ENCODE peak calls at places on chromosome 16, in ten cellular contexts. X is A549; Y is skeletal muscle cell; R is esophagus squamous epithelium; C is effector memory CD4-positive, alpha-beta T cell; D is mucosa of descending colon; Z is AG04450; Q is lower lobe of right lung; P is fibroblast of lung; M is thoracic aorta. G is an unnamed sample.
A peak's percentile ranks its signal among the peaks of the same experiment; 100 is the strongest.

GRCh38 chr16:65532218-65532617 is 410.4 kb upstream of the CDH11 start:
- DNase-seq in R (no peak), P (no peak), C (no peak), M (no peak), Q (no peak), Z (no peak), Y (no peak), X (no peak), D (no peak), G (no peak)

GRCh38 chr16:5066511-5066910 is 755 bp upstream of the C16orf89 start:
- DNase-seq in P (no peak), Q (no peak), Z (no peak), R (no peak), D (no peak), M (no peak), C (no peak), Y (no peak), X (no peak), G (no peak)

GRCh38 chr16:77211880-77212735 is 12.9 kb downstream of the SYCE1L start:
- DNase-seq in D (peak; percentile 60), C (peak; percentile 50), M (no peak), P (peak; percentile 34), X (peak; percentile 86), Q (peak; percentile 71), Z (no peak), Y (no peak), R (no peak), G (no peak)

GRCh38 chr16:16083421-16084156 is 134.2 kb downstream of the ABCC1 start:
- DNase-seq in P (peak; percentile 40), X (peak; percentile 85), Y (no peak), D (no peak), C (no peak), Z (no peak), R (no peak), M (no peak), Q (no peak), G (peak; percentile 32)

GRCh38 chr16:11016993-11017392 is 72.6 kb downstream of the CLEC16A start:
- DNase-seq in D (peak; percentile 67), M (no peak), R (no peak), X (peak; percentile 56), Z (no peak), Q (peak; percentile 67), C (no peak), P (peak; percentile 75), Y (no peak), G (peak; percentile 84)

GRCh38 chr16:66278111-66278531 is 88.4 kb upstream of the CDH5 start:
- DNase-seq in Y (no peak), M (no peak), D (peak; percentile 40), R (no peak), Z (no peak), Q (peak; percentile 79), C (no peak), X (no peak), P (no peak), G (no peak)

GRCh38 chr16:641326-642188 is at the start of gene MCRIP2:
- DNase-seq in Y (no peak), Z (peak; percentile 41), X (peak; percentile 77), C (peak; percentile 32), M (no peak), D (peak; percentile 92), P (peak; percentile 58), R (no peak), Q (peak; percentile 93), G (peak; percentile 66)

GRCh38 chr16:63714876-63715275 is 1407.0 kb downstream of the CDH11 start:
- DNase-seq in X (no peak), M (no peak), D (no peak), Y (no peak), P (no peak), C (no peak), Z (no peak), Q (no peak), R (no peak), G (no peak)

GRCh38 chr16:49594706-49595534 is 221.3 kb downstream of the C16orf78 start:
- DNase-seq in Z (no peak), X (no peak), D (no peak), R (no peak), C (no peak), M (no peak), P (no peak), Q (no peak), Y (no peak), G (no peak)

GRCh38 chr16:54213322-54213721 is 73.3 kb downstream of the IRX3 start:
- DNase-seq in X (no peak), Z (no peak), R (no peak), P (no peak), Q (no peak), M (no peak), Y (no peak), D (no peak), C (no peak), G (no peak)

GRCh38 chr16:4404247-4404966 is 12.0 kb downstream of the CORO7 start:
- DNase-seq in X (peak; percentile 77), C (no peak), P (no peak), Q (peak; percentile 49), M (no peak), Y (no peak), Z (no peak), D (peak; percentile 51), R (no peak), G (no peak)

GRCh38 chr16:49969356-49970030 is 55.5 kb upstream of the CNEP1R1 start:
- DNase-seq in C (no peak), Y (no peak), D (no peak), R (no peak), M (no peak), P (peak; percentile 18), Z (no peak), X (no peak), Q (no peak), G (no peak)

GRCh38 chr16:83661656-83662055 is 146.1 kb upstream of the HSBP1 start:
- DNase-seq in R (no peak), C (no peak), Y (no peak), P (no peak), Q (no peak), M (no peak), X (no peak), D (no peak), Z (no peak), G (no peak)

GRCh38 chr16:88387941-88388627 is 5.3 kb downstream of the ZNF469 start:
- DNase-seq in M (no peak), R (no peak), P (peak; percentile 66), Q (peak; percentile 89), Z (no peak), C (no peak), Y (no peak), X (peak; percentile 87), D (peak; percentile 82), G (no peak)

GRCh38 chr16:85220125-85220839 is 108.0 kb upstream of the CIBAR2 start:
- DNase-seq in X (no peak), M (no peak), C (no peak), Q (peak; percentile 75), R (no peak), D (peak; percentile 45), Z (peak; percentile 77), Y (peak; percentile 64), P (peak; percentile 88), G (peak; percentile 88)
- H3K4me3 ChIP-seq in X (no peak overlapping the region), M (peak overlapping the region; percentile 69), C (no peak overlapping the region), Q (peak overlapping the region; percentile 37), R (peak overlapping the region; percentile 28), D (no peak overlapping the region), Z (peak overlapping the region; percentile 45), Y (peak overlapping the region; percentile 29), P (no peak overlapping the region), G (peak overlapping the region; percentile 45)

GRCh38 chr16:81945665-81946064 is 65.6 kb downstream of the SDR42E1 start:
- DNase-seq in D (no peak), Z (no peak), X (no peak), P (peak; percentile 86), C (no peak), R (no peak), Y (peak; percentile 14), Q (no peak), M (no peak), G (peak; percentile 31)

GRCh38 chr16:81939164-81940067 is 71.9 kb downstream of the SDR42E1 start:
- DNase-seq in Y (no peak), Z (no peak), P (no peak), M (no peak), D (no peak), C (no peak), R (no peak), X (peak; percentile 14), Q (no peak), G (no peak)

GRCh38 chr16:81937305-81938038 is 73.8 kb downstream of the SDR42E1 start:
- DNase-seq in M (no peak), Q (no peak), Y (no peak), P (peak; percentile 20), X (no peak), C (no peak), R (no peak), D (no peak), Z (no peak), G (no peak)

GRCh38 chr16:81938331-81939163 is 72.7 kb downstream of the SDR42E1 start:
- DNase-seq in D (no peak), Z (no peak), X (no peak), Y (no peak), C (no peak), M (no peak), R (no peak), Q (no peak), P (no peak), G (no peak)

DNA sequence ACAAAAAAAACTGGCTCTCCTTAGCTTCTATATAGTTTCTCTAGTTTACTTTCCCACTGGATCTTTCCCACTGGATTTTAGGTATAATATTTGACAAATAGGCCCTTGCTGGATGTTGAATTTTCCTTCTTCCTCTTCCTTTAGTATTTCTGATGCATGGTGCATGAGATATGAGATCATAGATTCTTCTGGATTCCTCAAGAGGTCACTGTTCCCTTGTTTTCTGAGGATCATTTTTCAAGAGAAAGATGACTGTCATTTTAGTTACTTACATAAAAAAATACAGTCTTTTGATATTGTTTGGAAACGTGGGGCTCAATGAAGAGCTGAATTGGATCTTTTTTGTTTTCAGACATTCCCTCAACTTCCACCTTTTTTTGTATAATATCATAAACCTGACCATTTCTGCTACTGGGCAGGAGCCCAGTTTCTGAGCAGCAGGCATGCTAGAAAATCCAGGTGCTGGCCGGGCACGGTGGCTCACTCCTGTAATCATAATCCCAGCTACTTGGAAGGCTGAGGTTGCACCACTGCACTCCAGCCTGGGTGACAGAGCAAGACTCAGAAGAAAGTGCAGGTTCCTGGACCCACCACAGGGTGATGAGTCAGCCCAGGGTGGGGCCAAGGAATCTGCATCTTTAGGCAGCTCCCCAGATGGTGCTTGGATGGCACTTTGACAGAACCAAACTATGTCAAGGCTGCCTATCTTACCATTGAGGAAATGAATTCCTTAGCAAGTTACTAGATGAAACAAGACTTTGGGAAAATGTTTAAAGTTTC is 70.3 kb downstream of the SDR42E1 start:
- DNase-seq in M (no peak), R (no peak), Z (peak; percentile 2), Y (peak; percentile 23), X (peak; percentile 73), D (no peak), C (no peak), P (peak; percentile 87), Q (no peak), G (peak; percentile 69)
- H3K4me3 ChIP-seq in M (no peak overlapping the region), R (no peak overlapping the region), Z (no peak overlapping the region), Y (no peak overlapping the region), X (no peak overlapping the region), D (no peak overlapping the region), C (no peak overlapping the region), P (no peak overlapping the region), Q (no peak overlapping the region), G (no peak overlapping the region)

GRCh38 chr16:18969050-18969854 is 14.5 kb upstream of the TMC7 start:
- DNase-seq in R (no peak), D (peak; percentile 91), C (peak; percentile 51), P (peak; percentile 47), Q (peak; percentile 86), Y (peak; percentile 17), M (peak; percentile 44), X (peak; percentile 75), Z (peak; percentile 23), G (peak; percentile 82)
- H3K4me3 ChIP-seq in R (peak overlapping the region; percentile 24), D (no peak overlapping the region), C (peak overlapping the region; percentile 7), P (peak overlapping the region; percentile 45), Q (peak overlapping the region; percentile 44), Y (peak overlapping the region; percentile 40), M (peak overlapping the region; percentile 68), X (peak overlapping the region; percentile 34), Z (peak overlapping the region; percentile 38), G (peak overlapping the region; percentile 64)

GRCh38 chr16:89829630-89830437 is 1.6 kb downstream of the SPIRE2 start:
- DNase-seq in M (no peak), P (no peak), Y (no peak), C (no peak), D (peak; percentile 72), Z (no peak), Q (no peak), R (no peak), X (no peak), G (no peak)
- H3K4me3 ChIP-seq in M (no peak overlapping the region), P (no peak overlapping the region), Y (no peak overlapping the region), C (no peak overlapping the region), D (no peak overlapping the region), Z (no peak overlapping the region), Q (peak overlapping the region; percentile 50), R (no peak overlapping the region), X (no peak overlapping the region), G (no peak overlapping the region)

G was measured in fibroblast of the aortic adventitia.